ENCODE peak calls at places on chromosomes 12 and 14, in seven cellular contexts. V, R, H, A, L, E and Y are unnamed samples. For H3K9me3 and H3K4me1, the result is how much of the 10 kb centered on the place peaks cover.

GRCh38 chr12:121776190-121777098 is 17.0 kb downstream of the RHOF start:
- DNase-seq in L (peak), H (peak), E (peak), R (peak), V (peak), A (peak), Y (peak)

GRCh38 chr12:110555509-110556406 is 27.4 kb downstream of the PPTC7 start:
- DNase-seq in R (peak), A (no peak), L (no peak), H (no peak), E (no peak), V (no peak), Y (no peak)

GRCh38 chr12:33192226-33192625 is 247.4 kb downstream of the SYT10 start:
- DNase-seq in V (no peak), R (no peak), H (no peak), E (no peak), A (no peak), L (no peak), Y (no peak)

GRCh38 chr12:124175731-124176130 is 119.2 kb upstream of the RFLNA start:
- DNase-seq in E (no peak), L (no peak), A (no peak), V (no peak), R (no peak), H (no peak), Y (no peak)

GRCh38 chr12:57242329-57242690 is 8.7 kb downstream of the STAC3 start:
- DNase-seq in V (no peak), A (no peak), R (no peak), E (peak), L (peak), H (no peak), Y (no peak)

GRCh38 chr14:77730976-77731497 is 23.1 kb downstream of the SLIRP start:
- DNase-seq in A (no peak), H (no peak), V (no peak), E (no peak), R (no peak), L (no peak), Y (no peak)

GRCh38 chr12:84912191-84913142 is at the start of gene SLC6A15:
- DNase-seq in H (no peak), L (no peak), A (no peak), V (no peak), R (peak), E (no peak), Y (peak)

GRCh38 chr12:38587594-38587993 is 271.0 kb downstream of the ALG10B start:
- DNase-seq in V (no peak), R (peak), A (no peak), L (no peak), E (no peak), H (no peak), Y (no peak)

GRCh38 chr12:11731455-11731854 is 82.0 kb downstream of the ETV6 start:
- DNase-seq in L (no peak), V (no peak), R (peak), A (no peak), E (no peak), H (no peak), Y (no peak)

GRCh38 chr14:55373784-55374725 is 37.6 kb downstream of the ATG14 start:
- DNase-seq in R (peak), A (no peak), L (no peak), H (peak), E (no peak), V (no peak), Y (peak)

DNA sequence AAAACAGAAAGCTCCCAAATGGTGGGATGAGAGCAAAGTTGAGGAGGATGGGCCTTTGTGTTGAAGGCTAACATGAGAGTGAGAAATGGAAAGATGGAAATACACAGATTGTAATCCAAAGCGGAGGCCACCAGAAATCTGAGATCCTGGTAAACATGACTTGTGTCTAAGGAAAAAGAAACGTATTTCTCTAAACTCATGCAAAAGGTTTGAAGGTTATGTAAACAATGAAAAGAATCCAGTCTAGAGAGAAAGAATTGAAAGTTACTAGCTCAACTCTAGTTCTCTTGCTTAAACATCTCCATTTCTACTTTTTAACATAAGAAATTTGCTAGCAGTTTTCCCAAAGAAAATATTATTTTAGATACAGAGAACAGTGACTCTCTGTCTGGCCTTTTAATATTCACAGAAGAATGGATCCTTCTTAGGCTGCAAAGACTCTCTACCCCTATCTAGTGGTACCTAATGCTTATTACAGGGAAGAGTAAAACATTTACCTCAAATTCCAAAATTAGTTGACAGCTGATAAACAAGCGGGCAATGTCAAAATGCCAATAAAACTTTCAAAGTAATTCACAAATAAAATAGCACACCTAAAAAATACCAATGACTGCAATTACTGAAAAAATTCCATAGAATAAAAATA is 75.8 kb upstream of the SOX5 start:
- DNase-seq in R (no peak), E (no peak), L (no peak), H (no peak), V (no peak), A (no peak), Y (no peak)
- H3K9me3 ChIP-seq in R (under half), E (under half), L (under half), H (under half), V (under half), A (under half), Y (under half)

DNA sequence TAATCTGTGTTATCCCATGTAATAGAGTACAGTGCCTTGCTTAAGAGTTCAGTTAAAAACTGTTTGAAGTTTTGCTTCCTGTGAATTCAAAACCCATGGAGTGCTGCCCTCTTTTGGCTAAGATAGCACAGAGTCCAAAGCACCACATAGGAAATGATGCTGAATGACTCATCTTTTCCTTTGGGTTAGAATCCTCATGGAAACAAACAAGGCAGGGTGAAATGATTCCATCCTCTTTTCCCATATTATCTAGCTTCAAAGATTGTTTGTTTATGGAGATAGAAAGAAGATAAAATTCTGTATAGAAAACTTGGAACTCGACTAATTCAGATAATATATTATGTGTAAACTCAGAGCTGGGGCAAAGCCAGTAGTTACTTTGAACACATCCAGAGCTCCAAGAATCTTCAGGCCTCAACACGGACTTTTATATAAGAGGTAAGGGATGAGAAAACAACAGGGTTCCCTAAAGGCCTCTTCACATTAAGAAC is 87.4 kb downstream of the OTOGL start:
- DNase-seq in E (peak), H (peak), R (peak), A (peak), L (no peak), V (peak), Y (peak)
- H3K4me1 ChIP-seq in E (under half), H (under half), R (under half), A (under half), L (under half), V (under half), Y (under half)

DNA sequence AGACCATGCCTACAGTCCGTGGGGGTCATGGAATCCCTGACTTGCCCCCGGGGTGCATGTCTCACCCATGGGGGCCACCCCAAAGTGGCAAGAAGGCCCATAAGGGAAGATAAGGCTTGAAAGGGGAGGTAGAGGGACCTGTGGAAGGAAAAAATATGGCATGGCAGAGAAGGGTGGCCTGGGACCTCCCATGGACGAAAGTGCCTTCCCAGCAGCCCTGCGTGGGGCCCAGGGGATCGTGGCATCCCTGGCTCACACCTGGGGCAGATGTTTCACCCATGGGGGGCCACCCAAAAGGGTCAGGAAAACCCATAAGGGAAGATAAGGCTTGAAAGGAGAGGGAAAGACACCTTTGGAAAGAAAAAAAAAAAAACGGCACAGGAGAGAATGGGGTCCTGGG is 264.6 kb downstream of the ALG10 start:
- DNase-seq in V (no peak), L (no peak), H (no peak), E (no peak), A (no peak), R (no peak), Y (no peak)
- H3K9me3 ChIP-seq in V (under half), L (half or more), H (under half), E (half or more), A (under half), R (under half), Y (under half)

DNA sequence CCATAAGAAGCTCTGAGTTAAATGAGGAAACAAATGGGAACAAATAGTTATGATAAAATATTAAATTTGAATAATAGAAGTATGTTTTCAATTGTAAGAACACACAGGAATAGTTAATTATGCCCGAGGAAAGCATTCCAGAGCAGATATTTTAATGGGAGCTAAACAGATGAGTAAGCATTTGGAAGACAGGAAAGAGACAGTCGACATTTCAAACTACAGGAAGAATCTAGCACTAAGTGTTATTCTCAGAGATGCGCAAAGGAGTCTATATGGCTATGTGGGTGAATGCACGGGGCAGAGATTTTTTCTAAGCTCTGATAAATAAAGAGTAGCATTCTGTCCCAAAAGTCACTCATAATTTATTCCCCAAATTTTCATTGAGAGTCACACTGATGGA is 64.5 kb upstream of the SSTR1 start:
- DNase-seq in A (no peak), H (no peak), E (no peak), V (no peak), L (no peak), R (no peak), Y (no peak)
- H3K4me1 ChIP-seq in A (under half), H (under half), E (half or more), V (under half), L (under half), R (under half), Y (under half)

GRCh38 chr14:96903444-96904023 is 106.4 kb downstream of the VRK1 start:
- DNase-seq in E (no peak), V (no peak), L (no peak), A (no peak), R (no peak), H (no peak), Y (no peak)
- H3K9me3 ChIP-seq in E (under half), V (under half), L (under half), A (under half), R (under half), H (under half), Y (under half)

DNA sequence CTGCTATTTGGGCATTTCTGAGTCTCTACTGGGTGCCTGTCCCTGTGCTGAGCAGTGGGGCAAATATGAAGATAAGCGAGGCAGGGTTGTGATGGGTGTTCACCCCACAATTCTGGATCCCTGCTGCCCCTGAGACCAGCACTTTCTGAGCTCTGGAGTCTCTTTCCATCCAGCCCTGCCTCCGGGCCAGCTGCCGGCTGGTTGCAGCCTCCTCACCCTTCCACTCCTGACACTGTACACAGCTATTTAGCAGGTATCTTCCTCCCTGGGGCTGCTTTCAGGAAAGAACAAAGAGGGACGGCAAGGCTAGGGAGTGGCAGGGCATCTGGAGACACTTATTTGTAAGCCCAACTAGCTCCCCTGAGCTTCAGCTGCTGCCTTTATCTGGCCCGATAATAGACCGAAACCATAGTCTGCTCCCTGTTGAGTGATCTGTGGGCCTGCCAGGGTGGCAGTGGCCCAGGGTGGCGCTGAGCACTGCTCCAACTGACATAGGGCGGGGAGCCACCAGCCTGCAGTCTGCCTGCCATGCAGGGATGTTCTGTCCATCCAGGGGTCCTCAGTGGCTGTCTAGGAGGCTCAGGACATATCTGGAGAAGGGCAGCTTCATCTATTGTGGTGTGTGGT is 7.6 kb upstream of the KRT80 start:
- DNase-seq in L (peak), H (no peak), R (no peak), V (no peak), A (no peak), E (no peak), Y (no peak)
- H3K4me1 ChIP-seq in L (half or more), H (under half), R (under half), V (under half), A (under half), E (under half), Y (under half)

DNA sequence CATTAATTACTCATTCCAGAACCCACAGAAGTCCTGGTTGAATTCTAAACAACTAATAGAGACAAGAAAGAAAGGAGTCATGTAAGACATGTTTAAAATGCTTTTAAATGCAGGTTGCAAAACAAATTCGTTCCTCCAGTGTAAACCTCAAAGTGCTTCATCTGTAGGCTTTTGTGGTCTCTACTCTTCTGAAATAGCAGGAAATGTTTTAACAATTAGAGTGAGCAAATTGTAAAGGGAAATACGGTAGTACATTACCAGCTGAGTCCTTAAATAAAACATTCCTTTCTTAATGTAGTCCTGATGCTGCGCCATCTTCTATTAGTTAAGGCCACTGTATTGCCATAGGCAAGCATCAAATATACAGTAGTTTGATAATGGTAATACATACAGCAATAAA is 1934.2 kb upstream of the SEL1L start:
- DNase-seq in H (no peak), E (no peak), R (no peak), V (no peak), L (no peak), A (no peak), Y (no peak)
- H3K9me3 ChIP-seq in H (under half), E (under half), R (under half), V (under half), L (under half), A (under half), Y (under half)